ENCODE peak calls at places on chromosomes 12 and 14, in four cellular contexts. P, C, I and M are unnamed samples.

GRCh38 chr12:15522574-15523187 is 200.4 kb downstream of the PTPRO start:
- DNase-seq in P (peak; percentile 76), C (no peak), I (no peak), M (no peak)

GRCh38 chr12:69479675-69480074 is 9.5 kb downstream of the FRS2 start:
- DNase-seq in P (no peak), C (no peak), I (no peak), M (no peak)

GRCh38 chr14:99401196-99401595 is 79.5 kb downstream of the SETD3 start:
- DNase-seq in P (no peak), C (no peak), I (no peak), M (no peak)

GRCh38 chr14:96225745-96226151 is 21.1 kb downstream of the BDKRB2 start:
- DNase-seq in P (peak; percentile 62), C (no peak), I (no peak), M (no peak)

GRCh38 chr14:69612014-69612758 is 790 bp downstream of the SUSD6 start:
- DNase-seq in P (peak; percentile 25), C (no peak), I (peak; percentile 65), M (no peak)

GRCh38 chr14:58296731-58297130 is 1.6 kb upstream of the ARID4A start:
- DNase-seq in P (no peak), C (no peak), I (no peak), M (no peak)

GRCh38 chr14:25121342-25122129 is 71.6 kb upstream of the STXBP6 start:
- DNase-seq in P (peak; percentile 92), C (no peak), I (no peak), M (no peak)

GRCh38 chr14:71988954-71989353 is 56.7 kb downstream of the RGS6 start:
- DNase-seq in P (no peak), C (no peak), I (no peak), M (no peak)

GRCh38 chr12:123761841-123762714 is at the start of gene DNAH10:
- DNase-seq in P (peak; percentile 26), C (no peak), I (peak; percentile 54), M (peak; percentile 10)

GRCh38 chr14:57066887-57067513 is 201.7 kb downstream of the EXOC5 start:
- DNase-seq in P (peak; percentile 3), C (no peak), I (peak; percentile 58), M (no peak)

GRCh38 chr12:3560295-3560620 is 69.3 kb downstream of the PRMT8 start:
- DNase-seq in P (no peak), C (no peak), I (no peak), M (no peak)

GRCh38 chr12:40577834-40578233 is 114.4 kb upstream of the CNTN1 start:
- DNase-seq in P (no peak), C (no peak), I (no peak), M (no peak)

GRCh38 chr12:132190012-132190755 is 45.9 kb downstream of the NOC4L start:
- DNase-seq in P (no peak), C (no peak), I (peak; percentile 58), M (no peak)

GRCh38 chr12:93198086-93198485 is 179.6 kb upstream of the NUDT4 start:
- DNase-seq in P (peak; percentile 69), C (no peak), I (peak; percentile 53), M (no peak)

GRCh38 chr12:95848575-95849388 is 10.0 kb upstream of the SNRPF start:
- DNase-seq in P (peak; percentile 51), C (no peak), I (no peak), M (no peak)

GRCh38 chr12:131896080-131896810 is 1.8 kb downstream of the ULK1 start:
- DNase-seq in P (peak; percentile 94), C (peak; percentile 95), I (peak; percentile 95), M (no peak)

GRCh38 chr12:77377116-77377515 is 311.7 kb upstream of the E2F7 start:
- DNase-seq in P (peak; percentile 66), C (no peak), I (no peak), M (no peak)

GRCh38 chr14:52730708-52731111 is 744 bp downstream of the STYX start:
- DNase-seq in P (peak; percentile 27), C (no peak), I (no peak), M (no peak)

GRCh38 chr12:70180140-70180539 is 63.1 kb upstream of the CNOT2 start:
- DNase-seq in P (no peak), C (no peak), I (peak; percentile 51), M (no peak)

GRCh38 chr14:38217538-38217937 is 9.8 kb downstream of the SSTR1 start:
- DNase-seq in P (no peak), C (no peak), I (no peak), M (no peak)

GRCh38 chr14:101838476-101838875 is 77.0 kb downstream of the PPP2R5C start:
- DNase-seq in P (no peak), C (no peak), I (no peak), M (no peak)

GRCh38 chr12:128486951-128487350 is 220.0 kb downstream of the TMEM132C start:
- DNase-seq in P (no peak), C (no peak), I (no peak), M (no peak)

GRCh38 chr12:104295954-104296353 is 7.6 kb upstream of the EID3 start:
- DNase-seq in P (no peak), C (no peak), I (no peak), M (no peak)
- H3K4me3 ChIP-seq in P (no peak overlapping the region), C (no peak overlapping the region), I (no peak overlapping the region), M (no peak overlapping the region)

GRCh38 chr12:38903596-38903995 is 1.8 kb downstream of the CPNE8 start:
- DNase-seq in P (no peak), C (no peak), I (no peak), M (no peak)

GRCh38 chr12:38907171-38907923 is 2.0 kb upstream of the CPNE8 start:
- DNase-seq in P (no peak), C (no peak), I (no peak), M (no peak)

GRCh38 chr12:38905480-38906351 is at the start of gene CPNE8:
- DNase-seq in P (no peak), C (peak; percentile 91), I (peak; percentile 81), M (no peak)

GRCh38 chr12:38904932-38905479 is 385 bp downstream of the CPNE8 start:
- DNase-seq in P (no peak), C (peak; percentile 91), I (peak; percentile 85), M (no peak)

GRCh38 chr12:38906482-38907170 is 1.2 kb upstream of the CPNE8 start:
- DNase-seq in P (peak; percentile 17), C (peak; percentile 91), I (peak; percentile 88), M (peak; percentile 71)
- H3K4me3 ChIP-seq in P (peak overlapping the region; percentile 91), C (peak overlapping the region; percentile 73), I (peak overlapping the region; percentile 51), M (peak overlapping the region; percentile 85)

GRCh38 chr12:49944718-49945117 is 5.8 kb upstream of the AQP2 start:
- DNase-seq in P (no peak), C (no peak), I (peak; percentile 25), M (no peak)

GRCh38 chr12:49946086-49946485 is 4.5 kb upstream of the AQP2 start:
- DNase-seq in P (no peak), C (no peak), I (peak; percentile 46), M (no peak)

GRCh38 chr12:49944046-49944445 is 6.5 kb upstream of the AQP2 start:
- DNase-seq in P (no peak), C (no peak), I (peak; percentile 58), M (no peak)

GRCh38 chr12:49946497-49946896 is 4.0 kb upstream of the AQP2 start:
- DNase-seq in P (no peak), C (no peak), I (no peak), M (no peak)

GRCh38 chr12:49945394-49946080 is 5.0 kb upstream of the AQP2 start:
- DNase-seq in P (peak; percentile 79), C (peak; percentile 91), I (peak; percentile 90), M (no peak)
- H3K4me3 ChIP-seq in P (no peak overlapping the region), C (peak overlapping the region; percentile 19), I (peak overlapping the region; percentile 30), M (peak overlapping the region; percentile 29)

GRCh38 chr14:64061115-64061514 is 208.3 kb downstream of the SYNE2 start:
- DNase-seq in P (no peak), C (no peak), I (no peak), M (no peak)
- H3K4me3 ChIP-seq in P (no peak overlapping the region), C (no peak overlapping the region), I (no peak overlapping the region), M (no peak overlapping the region)

DNA sequence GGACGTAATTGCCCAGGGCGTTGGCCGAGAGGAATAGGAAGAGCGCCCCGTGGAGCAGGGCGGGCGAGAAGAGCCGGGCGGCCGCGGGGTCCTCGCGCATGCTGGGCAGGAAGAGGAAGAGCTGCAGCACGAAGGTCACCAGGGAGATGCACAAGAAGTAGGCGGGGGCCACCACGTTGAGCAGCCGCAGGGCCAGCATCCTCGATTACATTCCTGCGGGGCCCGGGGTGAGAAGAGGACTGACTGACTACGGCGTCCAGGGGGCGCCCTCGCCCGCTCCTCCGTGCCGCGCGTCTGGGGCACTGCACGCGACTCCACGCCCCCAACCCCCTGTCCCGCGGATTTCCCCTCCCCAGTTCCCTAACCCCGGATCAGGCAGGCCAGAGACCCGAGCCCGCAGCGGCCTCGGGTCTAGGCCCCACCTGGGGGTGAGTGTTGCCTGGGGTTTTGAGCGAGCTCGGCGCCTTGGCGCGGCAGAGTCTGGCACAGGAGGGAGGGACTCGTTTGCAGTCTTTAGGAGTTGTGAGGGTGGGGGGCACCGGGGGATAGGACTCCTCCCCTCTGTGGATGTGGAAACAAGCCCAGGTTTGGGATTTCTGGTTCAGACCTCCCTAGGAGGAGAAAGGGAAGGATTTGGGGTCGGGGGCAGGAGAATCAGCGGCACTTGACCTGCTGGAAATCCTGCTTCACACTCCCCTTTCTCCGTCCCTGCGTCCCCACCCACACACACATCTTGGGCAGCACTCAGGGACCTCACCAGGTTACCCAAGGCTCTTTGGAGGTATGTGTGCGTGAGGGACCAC is 1.9 kb downstream of the ZDHHC22 start:
- DNase-seq in P (no peak), C (no peak), I (no peak), M (no peak)
- H3K4me3 ChIP-seq in P (no peak overlapping the region), C (peak overlapping the region; percentile 46), I (peak overlapping the region; percentile 24), M (no peak overlapping the region)

GRCh38 chr14:23069413-23069806 is 12.1 kb upstream of the CDH24 start:
- DNase-seq in P (no peak), C (peak; percentile 45), I (peak; percentile 44), M (no peak)

GRCh38 chr14:23067847-23068791 is 10.8 kb upstream of the CDH24 start:
- DNase-seq in P (no peak), C (peak; percentile 48), I (peak; percentile 44), M (no peak)

GRCh38 chr14:23066855-23067744 is 9.8 kb upstream of the CDH24 start:
- DNase-seq in P (no peak), C (peak; percentile 67), I (peak; percentile 44), M (no peak)

GRCh38 chr14:23070262-23071129 is 13.2 kb upstream of the CDH24 start:
- DNase-seq in P (no peak), C (peak; percentile 35), I (peak; percentile 24), M (no peak)

DNA sequence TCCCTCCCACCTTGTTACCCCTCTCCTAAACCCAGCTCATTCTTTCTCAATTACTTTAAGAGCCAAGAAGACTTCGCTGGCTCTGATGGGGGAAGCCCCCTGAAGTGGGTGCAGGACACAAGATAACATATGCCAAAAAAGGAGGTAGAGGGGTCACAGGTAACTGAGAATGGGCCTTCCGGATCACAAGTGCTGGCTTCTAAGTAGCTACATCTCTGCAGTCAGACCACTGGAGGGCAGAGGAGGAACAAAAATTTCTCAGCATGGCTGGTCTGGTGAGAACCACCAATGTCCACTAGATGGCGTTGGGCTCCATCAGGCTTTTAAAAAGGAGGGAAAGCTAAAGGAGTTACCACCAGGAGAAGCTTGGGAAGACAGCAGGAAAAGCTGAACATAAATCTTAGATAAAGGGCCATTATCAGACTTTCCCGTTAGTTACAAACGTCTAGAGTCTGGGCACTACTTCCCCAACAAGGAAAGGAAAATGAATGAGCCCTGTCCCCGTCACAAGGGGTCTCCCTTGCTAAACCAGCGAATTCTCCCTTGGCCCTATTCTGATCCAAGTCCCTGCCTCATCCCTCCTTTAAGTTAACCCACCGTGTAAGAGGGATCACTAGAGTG is 11.6 kb upstream of the CDH24 start:
- DNase-seq in P (peak; percentile 95), C (peak; percentile 86), I (peak; percentile 91), M (peak; percentile 77)
- H3K4me3 ChIP-seq in P (no peak overlapping the region), C (no peak overlapping the region), I (no peak overlapping the region), M (peak overlapping the region; percentile 16)